ENCODE peak calls at places on chromosomes 11 and 22, in seven cellular contexts. O is astrocyte of the spinal cord, P is activated B cell treated with CpG ODN at 0.5 μM for 24 hours, B is lung, A is AG04450, W is uterus, G is cardiac muscle cell. S is an unnamed sample.

GRCh38 chr11:61862714-61863547 is 28.4 kb downstream of the FADS3 start:
- DNase-seq in B (no peak), W (no peak), A (no peak), G (no peak), P (no peak), O (no peak), S (no peak)

GRCh38 chr11:1758611-1759150 is 5.0 kb downstream of the CTSD start:
- DNase-seq in O (no peak), B (no peak), P (no peak), G (no peak), W (no peak), A (no peak), S (no peak)

GRCh38 chr22:37894939-37895670 is 11.0 kb upstream of the MICALL1 start:
- DNase-seq in P (no peak), A (no peak), O (no peak), G (peak), W (no peak), B (no peak), S (no peak)

GRCh38 chr11:47616726-47617416 is 22.7 kb upstream of the C1QTNF4 start:
- DNase-seq in G (peak), P (no peak), W (peak), B (peak), A (peak), O (peak), S (peak)

GRCh38 chr11:134560066-134560465 is 148.0 kb upstream of the B3GAT1 start:
- DNase-seq in O (no peak), B (peak), P (no peak), G (no peak), W (no peak), A (no peak), S (no peak)

GRCh38 chr11:8531312-8531711 is 62.7 kb downstream of the STK33 start:
- DNase-seq in G (peak), P (no peak), B (no peak), W (no peak), O (no peak), A (no peak), S (no peak)

GRCh38 chr11:43619863-43620505 is 60.6 kb upstream of the HSD17B12 start:
- DNase-seq in A (no peak), B (no peak), O (no peak), G (no peak), W (no peak), P (no peak), S (no peak)

GRCh38 chr11:7004482-7004881 is 15.7 kb downstream of the ZNF214 start:
- DNase-seq in B (no peak), P (no peak), W (no peak), A (no peak), O (peak), G (no peak), S (no peak)

GRCh38 chr22:29117799-29118477 is 45.1 kb downstream of the KREMEN1 start:
- DNase-seq in B (no peak), A (no peak), G (no peak), O (no peak), W (no peak), P (no peak), S (peak)

GRCh38 chr11:34632105-34632780 is 11.3 kb downstream of the EHF start:
- DNase-seq in G (no peak), B (no peak), P (no peak), O (no peak), W (no peak), A (no peak), S (no peak)

GRCh38 chr22:35761037-35761436 is 43.4 kb downstream of the APOL5 start:
- DNase-seq in P (no peak), W (no peak), G (peak), A (no peak), B (no peak), O (no peak), S (no peak)

GRCh38 chr11:46697303-46697702 is 3.1 kb downstream of the ARHGAP1 start:
- DNase-seq in B (no peak), G (peak), W (no peak), P (no peak), A (no peak), O (no peak), S (no peak)

GRCh38 chr11:12100886-12101285 is 9.5 kb upstream of the MICAL2 start:
- DNase-seq in A (no peak), W (no peak), G (no peak), P (no peak), B (peak), O (no peak), S (no peak)

GRCh38 chr11:44823920-44824704 is 97.3 kb downstream of the TSPAN18 start:
- DNase-seq in W (no peak), O (no peak), A (no peak), P (no peak), G (peak), B (no peak), S (no peak)

GRCh38 chr11:71948314-71949027 is 19.6 kb downstream of the RNF121 start:
- DNase-seq in O (no peak), W (no peak), G (no peak), B (no peak), A (no peak), P (no peak), S (no peak)

GRCh38 chr11:132576706-132577105 is 955.6 kb downstream of the OPCML start:
- DNase-seq in W (no peak), B (no peak), A (peak), G (no peak), O (peak), P (no peak), S (no peak)

GRCh38 chr11:12269104-12269441 is 108.3 kb upstream of the PARVA start:
- DNase-seq in B (peak), P (no peak), A (no peak), O (no peak), W (peak), G (no peak), S (no peak)

GRCh38 chr11:8055111-8055835 is 25.7 kb upstream of the TUB start:
- DNase-seq in G (no peak), B (no peak), A (no peak), W (no peak), O (no peak), P (no peak), S (no peak)

GRCh38 chr11:76322593-76323341 is 58.2 kb downstream of the THAP12 start:
- DNase-seq in W (no peak), B (no peak), O (no peak), P (no peak), G (no peak), A (no peak), S (no peak)

GRCh38 chr11:124829986-124830385 is 29.8 kb upstream of the MSANTD2 start:
- DNase-seq in A (no peak), B (no peak), O (peak), W (no peak), P (no peak), G (no peak), S (no peak)

GRCh38 chr11:86335131-86335768 is 33.2 kb downstream of the HIKESHI start:
- DNase-seq in A (no peak), W (no peak), O (no peak), G (no peak), P (no peak), B (no peak), S (no peak)

GRCh38 chr22:46355369-46355995 is 20.0 kb downstream of the TRMU start:
- DNase-seq in B (peak), P (peak), W (peak), A (peak), O (peak), G (peak), S (peak)

GRCh38 chr22:44402196-44403111 is 89.7 kb upstream of the SHISAL1 start:
- DNase-seq in B (no peak), W (no peak), P (no peak), A (no peak), G (no peak), O (no peak), S (no peak)

GRCh38 chr11:106076421-106076922 is 675 bp downstream of the KBTBD3 start:
- DNase-seq in G (peak), A (no peak), O (no peak), B (no peak), W (no peak), P (no peak), S (no peak)

GRCh38 chr22:20418211-20418788 is 19.3 kb downstream of the SCARF2 start:
- DNase-seq in A (peak), B (peak), G (peak), O (peak), P (peak), W (peak), S (peak)

GRCh38 chr11:110777765-110778164 is 65.5 kb upstream of the ARHGAP20 start:
- DNase-seq in G (no peak), B (no peak), A (no peak), P (no peak), O (peak), W (no peak), S (no peak)

GRCh38 chr11:86063536-86063935 is 5.3 kb downstream of the PICALM start:
- DNase-seq in P (no peak), A (no peak), W (no peak), O (peak), B (no peak), G (no peak), S (peak)

GRCh38 chr11:16365456-16366355 is 9.4 kb upstream of the SOX6 start:
- DNase-seq in A (no peak), O (no peak), G (no peak), W (no peak), B (no peak), P (no peak), S (no peak)

GRCh38 chr22:37199839-37200161 is 11.8 kb upstream of the C1QTNF6 start:
- DNase-seq in P (no peak), O (no peak), W (no peak), A (no peak), B (no peak), G (no peak), S (no peak)

GRCh38 chr22:46592390-46592872 is 27.8 kb upstream of the GRAMD4 start:
- DNase-seq in A (peak), B (no peak), G (no peak), P (peak), W (no peak), O (peak), S (no peak)

GRCh38 chr22:19974935-19975706 is 33.5 kb upstream of the TXNRD2 start:
- DNase-seq in W (no peak), O (no peak), B (no peak), G (no peak), P (no peak), A (no peak), S (no peak)

GRCh38 chr11:45771194-45771941 is 33.6 kb upstream of the SLC35C1 start:
- DNase-seq in W (peak), P (peak), O (peak), B (peak), A (no peak), G (peak), S (peak)

GRCh38 chr11:109425554-109425953 is 3.6 kb downstream of the C11orf87 start:
- DNase-seq in A (no peak), G (no peak), P (no peak), O (no peak), W (no peak), B (no peak), S (no peak)

GRCh38 chr11:16511109-16511806 is 154.9 kb upstream of the SOX6 start:
- DNase-seq in B (no peak), G (no peak), W (no peak), P (no peak), O (peak), A (peak), S (no peak)